ENCODE peak calls at places on chromosomes 1 and 21, in eight cellular contexts. One of them, this sample, is unnamed.

GRCh38 chr1:112817555-112818373 is 102.6 kb upstream of the PPM1J start:
- DNase-seq in IMR-90: no peak
- DNase-seq in SK-N-SH: no peak
- DNase-seq in A549: no peak
- DNase-seq in GM12878: no peak
- DNase-seq in H1: peak; percentile 81
- DNase-seq in HepG2: no peak
- DNase-seq in K562: peak; percentile 17
- DNase-seq in this sample: no peak

GRCh38 chr21:37220433-37220980 is 46.6 kb downstream of the VPS26C start:
- DNase-seq in IMR-90: peak; percentile 50
- DNase-seq in SK-N-SH: peak; percentile 82
- DNase-seq in A549: peak; percentile 15
- DNase-seq in GM12878: no peak
- DNase-seq in H1: no peak
- DNase-seq in HepG2: peak; percentile 48
- DNase-seq in K562: no peak
- DNase-seq in this sample: no peak

GRCh38 chr1:172991674-172992400 is 58.9 kb downstream of the TNFSF18 start:
- DNase-seq in IMR-90: no peak
- DNase-seq in SK-N-SH: no peak
- DNase-seq in A549: no peak
- DNase-seq in GM12878: no peak
- DNase-seq in H1: no peak
- DNase-seq in HepG2: no peak
- DNase-seq in K562: no peak
- DNase-seq in this sample: no peak

GRCh38 chr1:20158358-20159070 is 19.4 kb downstream of the PLA2G2F start:
- DNase-seq in IMR-90: no peak
- DNase-seq in SK-N-SH: no peak
- DNase-seq in A549: no peak
- DNase-seq in GM12878: no peak
- DNase-seq in H1: no peak
- DNase-seq in HepG2: no peak
- DNase-seq in K562: no peak
- DNase-seq in this sample: no peak

GRCh38 chr21:35408401-35408800 is 359.3 kb upstream of the RUNX1 start:
- DNase-seq in IMR-90: peak; percentile 58
- DNase-seq in SK-N-SH: no peak
- DNase-seq in A549: no peak
- DNase-seq in GM12878: no peak
- DNase-seq in H1: no peak
- DNase-seq in HepG2: no peak
- DNase-seq in K562: no peak
- DNase-seq in this sample: no peak

GRCh38 chr1:184755226-184756065 is 788 bp upstream of the EDEM3 start:
- DNase-seq in IMR-90: no peak
- DNase-seq in SK-N-SH: peak; percentile 16
- DNase-seq in A549: peak; percentile 7
- DNase-seq in GM12878: no peak
- DNase-seq in H1: no peak
- DNase-seq in HepG2: no peak
- DNase-seq in K562: peak; percentile 23
- DNase-seq in this sample: no peak

GRCh38 chr1:43227138-43227836 is 42.5 kb upstream of the TMEM125 start:
- DNase-seq in IMR-90: peak; percentile 70
- DNase-seq in SK-N-SH: peak; percentile 79
- DNase-seq in A549: peak; percentile 55
- DNase-seq in GM12878: peak; percentile 34
- DNase-seq in H1: peak; percentile 98
- DNase-seq in HepG2: peak; percentile 64
- DNase-seq in K562: peak; percentile 87
- DNase-seq in this sample: peak; percentile 66

GRCh38 chr1:186374313-186375151 is 521 bp downstream of the TPR start:
- DNase-seq in IMR-90: peak; percentile 25
- DNase-seq in SK-N-SH: peak; percentile 31
- DNase-seq in A549: peak; percentile 18
- DNase-seq in GM12878: peak; percentile 19
- DNase-seq in H1: no peak
- DNase-seq in HepG2: peak; percentile 54
- DNase-seq in K562: peak; percentile 80
- DNase-seq in this sample: peak; percentile 40

GRCh38 chr21:43204638-43205037 is 35.8 kb downstream of the CRYAA start:
- DNase-seq in IMR-90: no peak
- DNase-seq in SK-N-SH: no peak
- DNase-seq in A549: no peak
- DNase-seq in GM12878: no peak
- DNase-seq in H1: no peak
- DNase-seq in HepG2: no peak
- DNase-seq in K562: no peak
- DNase-seq in this sample: no peak

GRCh38 chr1:80988896-80989295 is 811.8 kb upstream of the ADGRL2 start:
- DNase-seq in IMR-90: no peak
- DNase-seq in SK-N-SH: no peak
- DNase-seq in A549: no peak
- DNase-seq in GM12878: no peak
- DNase-seq in H1: no peak
- DNase-seq in HepG2: no peak
- DNase-seq in K562: no peak
- DNase-seq in this sample: no peak

GRCh38 chr1:201324306-201324705 is 41.0 kb downstream of the PKP1 start:
- DNase-seq in IMR-90: no peak
- DNase-seq in SK-N-SH: no peak
- DNase-seq in A549: no peak
- DNase-seq in GM12878: no peak
- DNase-seq in H1: no peak
- DNase-seq in HepG2: no peak
- DNase-seq in K562: no peak
- DNase-seq in this sample: no peak

GRCh38 chr1:190207733-190208132 is 269.9 kb downstream of the BRINP3 start:
- DNase-seq in IMR-90: no peak
- DNase-seq in SK-N-SH: no peak
- DNase-seq in A549: no peak
- DNase-seq in GM12878: no peak
- DNase-seq in H1: no peak
- DNase-seq in HepG2: no peak
- DNase-seq in K562: no peak
- DNase-seq in this sample: no peak

GRCh38 chr1:117113199-117113598 is 8.3 kb downstream of the TRIM45 start:
- DNase-seq in IMR-90: no peak
- DNase-seq in SK-N-SH: no peak
- DNase-seq in A549: no peak
- DNase-seq in GM12878: no peak
- DNase-seq in H1: no peak
- DNase-seq in HepG2: no peak
- DNase-seq in K562: no peak
- DNase-seq in this sample: no peak

GRCh38 chr1:223667484-223668182 is 2.1 kb upstream of the CAPN8 start:
- DNase-seq in IMR-90: no peak
- DNase-seq in SK-N-SH: no peak
- DNase-seq in A549: no peak
- DNase-seq in GM12878: no peak
- DNase-seq in H1: no peak
- DNase-seq in HepG2: no peak
- DNase-seq in K562: no peak
- DNase-seq in this sample: no peak

GRCh38 chr21:21232320-21232719 is 234.1 kb downstream of the NCAM2 start:
- DNase-seq in IMR-90: peak; percentile 71
- DNase-seq in SK-N-SH: peak; percentile 10
- DNase-seq in A549: no peak
- DNase-seq in GM12878: no peak
- DNase-seq in H1: no peak
- DNase-seq in HepG2: no peak
- DNase-seq in K562: no peak
- DNase-seq in this sample: no peak

DNA sequence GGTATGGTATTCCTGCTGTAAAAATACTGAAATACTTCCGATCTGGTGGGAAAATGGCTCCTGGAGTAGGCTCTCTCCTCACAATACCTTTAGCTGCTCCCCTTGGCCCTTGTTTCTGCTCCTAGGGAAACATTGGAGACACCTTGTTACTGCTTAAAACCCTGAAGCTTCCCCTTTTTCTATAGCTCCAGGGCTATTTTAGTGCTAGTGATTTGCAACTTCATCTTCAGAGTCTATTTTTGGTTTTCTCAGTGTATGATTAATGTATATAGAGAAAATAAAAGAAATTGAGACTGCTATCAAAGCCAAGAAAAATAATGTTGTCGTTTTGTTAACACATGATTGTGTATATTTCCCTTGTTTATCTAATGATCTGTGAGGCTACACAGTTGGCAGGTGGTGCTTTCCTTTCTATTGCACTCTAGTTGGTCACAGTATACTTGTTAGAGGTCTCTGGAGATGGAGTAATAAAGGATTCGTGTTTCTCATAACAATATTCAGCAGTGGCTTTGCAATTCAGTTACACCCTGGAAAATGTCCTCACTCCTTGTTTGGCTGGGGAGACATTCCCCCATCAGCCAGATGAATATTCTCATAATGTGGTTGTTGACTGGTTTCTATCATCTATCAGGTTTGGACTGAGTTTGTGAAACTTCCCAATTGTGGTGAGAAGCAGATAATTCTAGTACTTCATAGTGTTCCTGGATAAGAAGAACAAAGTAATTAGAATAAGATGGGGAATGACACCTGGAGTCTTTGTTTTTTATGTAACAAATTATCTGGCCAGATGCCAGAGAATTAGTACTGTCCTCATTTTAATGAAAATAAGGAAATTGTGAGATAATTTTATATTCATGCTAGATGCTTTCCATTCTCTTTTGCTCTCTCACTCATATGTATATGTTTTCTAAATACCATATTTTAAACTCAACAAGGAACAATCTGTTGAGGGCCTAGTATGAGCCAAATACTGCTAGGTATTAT is 44.8 kb upstream of the CACYBP start:
- DNase-seq in IMR-90: no peak
- DNase-seq in SK-N-SH: no peak
- DNase-seq in A549: no peak
- DNase-seq in GM12878: no peak
- DNase-seq in H1: no peak
- DNase-seq in HepG2: no peak
- DNase-seq in K562: no peak
- DNase-seq in this sample: no peak
- TF ChIP-seq RAD21 in IMR-90: no peak
- TF ChIP-seq RAD21 in SK-N-SH: no peak
- TF ChIP-seq RAD21 in A549: no peak
- TF ChIP-seq RAD21 in GM12878: no peak
- TF ChIP-seq RAD21 in H1: no peak
- TF ChIP-seq RAD21 in HepG2: no peak
- TF ChIP-seq RAD21 in K562: no peak
- TF ChIP-seq RAD21 in this sample: no peak

GRCh38 chr1:31476891-31477846 is 64.2 kb downstream of the SERINC2 start:
- DNase-seq in IMR-90: no peak
- DNase-seq in SK-N-SH: peak; percentile 9
- DNase-seq in A549: no peak
- DNase-seq in GM12878: peak; percentile 77
- DNase-seq in H1: no peak
- DNase-seq in HepG2: no peak
- DNase-seq in K562: no peak
- DNase-seq in this sample: no peak
- TF ChIP-seq RAD21 in IMR-90: no peak
- TF ChIP-seq RAD21 in SK-N-SH: no peak
- TF ChIP-seq RAD21 in A549: no peak
- TF ChIP-seq RAD21 in GM12878: no peak
- TF ChIP-seq RAD21 in H1: no peak
- TF ChIP-seq RAD21 in HepG2: no peak
- TF ChIP-seq RAD21 in K562: no peak
- TF ChIP-seq RAD21 in this sample: no peak

DNA sequence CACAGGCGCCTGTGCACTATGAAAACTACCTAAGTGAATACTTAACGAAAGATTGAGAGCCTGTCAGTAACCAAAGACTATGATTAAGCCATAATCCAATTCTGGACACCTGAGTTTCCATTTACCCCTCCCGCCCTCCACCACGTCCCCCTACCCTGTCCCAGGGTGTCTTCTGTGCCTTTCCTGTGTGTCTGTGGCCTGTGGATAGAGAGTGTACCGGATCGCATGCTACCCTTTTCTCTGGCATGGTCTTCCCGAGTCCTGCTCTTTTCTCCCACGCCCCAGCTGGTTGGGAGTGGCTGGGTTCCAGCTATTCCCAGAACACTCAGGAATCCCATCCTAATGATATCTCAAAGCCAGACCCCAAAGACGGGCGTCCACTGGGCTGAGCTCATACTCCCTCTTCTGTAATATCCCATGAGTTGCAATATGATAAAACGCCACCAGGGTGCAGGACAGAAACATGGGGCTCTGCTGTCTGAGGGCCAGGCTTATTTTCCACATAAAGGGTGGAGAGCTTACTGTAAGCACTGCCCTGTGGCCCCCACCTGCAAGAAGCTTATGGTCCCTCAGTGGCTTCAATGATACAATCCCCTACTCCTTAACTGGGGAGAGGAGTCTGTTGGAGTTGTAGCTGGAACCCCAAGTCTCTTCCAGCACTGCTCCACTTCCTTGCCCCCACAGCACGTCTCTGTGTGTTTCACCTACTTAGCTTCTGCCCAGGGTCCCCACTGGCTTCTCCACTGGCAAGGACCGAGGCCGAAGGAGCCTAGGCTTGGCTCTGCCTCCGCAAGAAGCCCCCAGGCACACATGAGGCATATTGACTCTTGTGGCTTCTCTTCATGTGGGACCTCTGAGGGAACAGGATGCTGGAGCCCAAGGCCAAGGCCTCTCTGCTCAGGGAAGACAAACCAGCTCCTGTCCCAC is 17.6 kb upstream of the ALX3 start:
- DNase-seq in IMR-90: peak; percentile 56
- DNase-seq in SK-N-SH: peak; percentile 84
- DNase-seq in A549: peak; percentile 64
- DNase-seq in GM12878: no peak
- DNase-seq in H1: peak; percentile 78
- DNase-seq in HepG2: peak; percentile 54
- DNase-seq in K562: peak; percentile 86
- DNase-seq in this sample: peak; percentile 31
- TF ChIP-seq RAD21 in IMR-90: peak; percentile 60
- TF ChIP-seq RAD21 in SK-N-SH: peak; percentile 72
- TF ChIP-seq RAD21 in A549: peak; percentile 30
- TF ChIP-seq RAD21 in GM12878: peak; percentile 71
- TF ChIP-seq RAD21 in H1: peak; percentile 71
- TF ChIP-seq RAD21 in HepG2: peak; percentile 35
- TF ChIP-seq RAD21 in K562: peak; percentile 79
- TF ChIP-seq RAD21 in this sample: peak; percentile 67

DNA sequence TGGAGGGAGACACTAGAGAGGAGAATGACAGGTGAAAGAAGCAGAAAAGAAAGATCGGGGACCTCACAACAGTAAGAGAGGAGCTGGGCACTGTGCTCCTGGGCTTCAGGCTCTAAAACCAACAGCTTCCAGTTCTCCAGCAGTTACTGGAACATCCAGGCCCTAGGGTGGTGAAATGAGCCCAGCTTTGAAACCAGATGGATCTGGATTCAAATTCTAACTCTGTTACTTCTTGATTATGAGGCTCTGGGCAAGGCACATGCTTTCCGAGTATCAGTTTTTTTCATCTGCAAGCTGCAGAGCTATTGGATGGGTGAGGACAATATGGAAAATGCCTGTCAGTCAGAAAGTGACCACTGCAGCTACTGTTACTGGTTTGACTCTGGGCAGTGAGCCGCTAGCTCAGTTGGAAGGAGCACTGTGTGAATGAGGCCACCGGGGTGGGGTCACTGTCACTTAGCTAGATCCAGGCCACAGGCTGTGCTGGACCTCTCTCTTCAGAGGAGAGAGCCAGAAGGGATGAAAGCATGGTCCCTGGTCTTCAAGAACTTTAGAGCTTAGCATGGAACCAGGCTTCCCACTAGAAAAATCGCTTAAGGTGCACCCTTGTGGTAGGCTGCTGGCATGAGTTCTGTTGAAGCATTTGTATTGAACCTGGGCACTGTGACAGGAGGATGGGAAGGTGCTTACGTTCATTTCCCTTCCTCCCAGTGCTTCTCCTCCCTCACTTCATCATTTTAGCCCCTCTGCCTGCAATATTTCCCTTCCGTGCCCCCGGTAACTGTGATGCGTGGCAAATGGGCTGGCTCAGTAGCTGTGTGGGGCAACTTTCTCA is 12.2 kb downstream of the PLEKHO1 start:
- DNase-seq in IMR-90: peak; percentile 49
- DNase-seq in SK-N-SH: no peak
- DNase-seq in A549: no peak
- DNase-seq in GM12878: no peak
- DNase-seq in H1: no peak
- DNase-seq in HepG2: no peak
- DNase-seq in K562: no peak
- DNase-seq in this sample: no peak
- TF ChIP-seq RAD21 in IMR-90: no peak
- TF ChIP-seq RAD21 in SK-N-SH: no peak
- TF ChIP-seq RAD21 in A549: no peak
- TF ChIP-seq RAD21 in GM12878: no peak
- TF ChIP-seq RAD21 in H1: no peak
- TF ChIP-seq RAD21 in HepG2: no peak
- TF ChIP-seq RAD21 in K562: no peak
- TF ChIP-seq RAD21 in this sample: no peak

This sample was measured in HCT116.